ENCODE peak calls at places on chromosomes 16 and 17, in eight cellular contexts. O is hippocampal formation; R is NCI-H2081; W is Calu3; P is A549; U is choroid plexus epithelial cell; E is NCI-H774; B is CD4-positive, alpha-beta memory T cell. D is an unnamed sample.

GRCh38 chr16:7083086-7083485 is 249.6 kb upstream of the RBFOX1 start:
- DNase-seq in R (no peak), P (no peak), U (no peak), B (no peak), O (no peak), E (no peak), W (no peak), D (no peak)

GRCh38 chr16:80837421-80838263 is 33.2 kb upstream of the CDYL2 start:
- DNase-seq in U (no peak), P (no peak), B (no peak), O (no peak), W (no peak), E (no peak), R (no peak), D (peak)

GRCh38 chr16:49000594-49000993 is 281.0 kb downstream of the CBLN1 start:
- DNase-seq in W (no peak), B (no peak), R (peak), U (no peak), P (no peak), O (no peak), E (no peak), D (no peak)

GRCh38 chr16:83143788-83144187 is 517.0 kb downstream of the CDH13 start:
- DNase-seq in W (no peak), E (no peak), O (no peak), B (no peak), P (no peak), R (no peak), U (peak), D (peak)

GRCh38 chr16:84020353-84020752 is 22.2 kb downstream of the SLC38A8 start:
- DNase-seq in U (no peak), P (no peak), E (no peak), B (no peak), W (no peak), R (no peak), O (no peak), D (no peak)

GRCh38 chr17:42928714-42929496 is 28.3 kb downstream of the G6PC1 start:
- DNase-seq in E (peak), U (peak), B (no peak), P (peak), R (peak), W (peak), O (peak), D (peak)

GRCh38 chr17:27671591-27671910 is 40.6 kb downstream of the LGALS9 start:
- DNase-seq in O (no peak), W (no peak), U (no peak), R (no peak), E (no peak), B (no peak), P (no peak), D (no peak)

GRCh38 chr17:77208217-77208808 is 67.5 kb downstream of the SEC14L1 start:
- DNase-seq in O (peak), P (peak), B (no peak), R (no peak), U (peak), W (no peak), E (peak), D (no peak)

GRCh38 chr17:43341705-43342600 is 56.8 kb upstream of the ARL4D start:
- DNase-seq in P (no peak), R (no peak), B (no peak), O (no peak), U (peak), E (no peak), W (no peak), D (no peak)

GRCh38 chr16:68069511-68070248 is 15.5 kb upstream of the NFATC3 start:
- DNase-seq in R (no peak), E (no peak), W (no peak), P (no peak), U (no peak), O (no peak), B (peak), D (no peak)

GRCh38 chr17:20066253-20066652 is 57.1 kb downstream of the SPECC1 start:
- DNase-seq in R (no peak), E (no peak), B (no peak), O (peak), W (no peak), U (peak), P (peak), D (peak)

GRCh38 chr16:53822936-53823529 is 119.1 kb downstream of the FTO start:
- DNase-seq in P (no peak), O (no peak), U (peak), R (no peak), W (no peak), E (no peak), B (peak), D (no peak)

GRCh38 chr16:67470314-67470713 is 10.6 kb downstream of the ATP6V0D1 start:
- DNase-seq in E (peak), P (no peak), U (no peak), R (no peak), B (no peak), O (peak), W (no peak), D (no peak)

GRCh38 chr17:43579570-43580140 is 33.5 kb upstream of the ETV4 start:
- DNase-seq in O (no peak), B (no peak), E (no peak), P (peak), R (no peak), U (peak), W (no peak), D (peak)

GRCh38 chr16:57537194-57537505 is 779 bp upstream of the CCDC102A start:
- DNase-seq in W (no peak), E (no peak), U (peak), O (no peak), P (no peak), B (no peak), R (no peak), D (no peak)

GRCh38 chr16:89491238-89491869 is 993 bp upstream of the ANKRD11 start:
- DNase-seq in O (no peak), W (no peak), P (peak), B (no peak), E (no peak), U (peak), R (no peak), D (no peak)

GRCh38 chr17:57016764-57017116 is 38.8 kb downstream of the SCPEP1 start:
- DNase-seq in E (no peak), R (no peak), U (peak), B (no peak), P (no peak), W (peak), O (no peak), D (peak)

GRCh38 chr17:62064029-62064790 is 868 bp downstream of the MED13 start:
- DNase-seq in U (peak), E (no peak), P (no peak), W (no peak), R (no peak), O (no peak), B (peak), D (no peak)

GRCh38 chr17:66431910-66432309 is 129.5 kb downstream of the PRKCA start:
- DNase-seq in R (no peak), U (peak), O (no peak), B (no peak), W (no peak), E (no peak), P (peak), D (peak)

GRCh38 chr16:85906349-85906748 is 7.4 kb downstream of the IRF8 start:
- DNase-seq in W (no peak), R (no peak), E (no peak), U (no peak), P (no peak), O (no peak), B (no peak), D (no peak)

GRCh38 chr16:81513204-81514040 is 68.8 kb downstream of the CMIP start:
- DNase-seq in R (no peak), O (no peak), E (no peak), U (peak), B (no peak), W (peak), P (peak), D (no peak)

GRCh38 chr16:15610369-15610871 is 32.5 kb downstream of the MARF1 start:
- DNase-seq in P (no peak), O (no peak), W (no peak), U (peak), E (no peak), R (no peak), B (no peak), D (no peak)

GRCh38 chr17:42894283-42895184 is 6.1 kb upstream of the G6PC1 start:
- DNase-seq in B (no peak), W (peak), R (no peak), U (no peak), P (no peak), E (no peak), O (no peak), D (no peak)

GRCh38 chr17:77693776-77694175 is 264.7 kb upstream of the TNRC6C start:
- DNase-seq in P (no peak), U (no peak), R (no peak), B (no peak), O (no peak), E (no peak), W (no peak), D (no peak)

GRCh38 chr17:78729636-78730035 is 52.4 kb downstream of the CYTH1 start:
- DNase-seq in O (no peak), W (no peak), P (no peak), R (no peak), U (no peak), B (no peak), E (no peak), D (no peak)

GRCh38 chr17:61551255-61551742 is 39.7 kb downstream of the NACA2 start:
- DNase-seq in E (peak), W (no peak), R (peak), P (peak), O (peak), U (peak), B (no peak), D (no peak)

GRCh38 chr17:81200695-81201580 is 21.8 kb downstream of the CEP131 start:
- DNase-seq in U (peak), R (peak), E (no peak), O (peak), P (peak), B (no peak), W (peak), D (peak)

GRCh38 chr17:38711792-38712571 is 6.9 kb downstream of the MLLT6 start:
- DNase-seq in W (no peak), O (no peak), P (no peak), B (no peak), E (no peak), R (no peak), U (no peak), D (no peak)

GRCh38 chr17:61536417-61536955 is 54.5 kb downstream of the NACA2 start:
- DNase-seq in W (no peak), B (no peak), R (no peak), U (peak), O (no peak), P (no peak), E (no peak), D (no peak)

GRCh38 chr16:86044241-86044671 is 145.3 kb downstream of the IRF8 start:
- DNase-seq in B (no peak), P (peak), E (no peak), W (peak), U (peak), O (no peak), R (no peak), D (no peak)

GRCh38 chr16:64445649-64446048 is 676.2 kb downstream of the CDH11 start:
- DNase-seq in U (peak), O (no peak), R (no peak), W (no peak), B (no peak), P (no peak), E (no peak), D (no peak)

GRCh38 chr16:46817961-46818360 is 13.0 kb downstream of the C16orf87 start:
- DNase-seq in P (no peak), O (no peak), B (no peak), W (no peak), R (no peak), E (no peak), U (peak), D (no peak)

GRCh38 chr17:72301887-72302286 is 181.1 kb downstream of the SOX9 start:
- DNase-seq in P (no peak), U (peak), B (no peak), R (no peak), W (no peak), E (no peak), O (no peak), D (no peak)

GRCh38 chr17:60359415-60359814 is 32.5 kb downstream of the USP32 start:
- DNase-seq in W (no peak), O (no peak), P (no peak), U (no peak), E (no peak), B (no peak), R (no peak), D (no peak)

GRCh38 chr17:44543213-44543904 is 13.9 kb upstream of the FZD2 start:
- DNase-seq in P (peak), W (peak), U (peak), R (no peak), B (no peak), E (no peak), O (no peak), D (no peak)

GRCh38 chr17:63434951-63435571 is 11.0 kb downstream of the CYB561 start:
- DNase-seq in R (no peak), U (no peak), E (no peak), W (no peak), B (peak), O (peak), P (peak), D (peak)

D was measured in epithelial cell of prostate.